ENCODE peak calls at places on chromosomes 7 and 10, in four cellular contexts. X is GM23248, B is HCT116, K is mesenchymal stem cell. F is an unnamed sample.

GRCh38 chr10:101101488-101101887 is 29.6 kb upstream of the TLX1 start:
- DNase-seq in X (no peak), B (no peak), K (no peak), F (no peak)

GRCh38 chr7:144006029-144006428 is 5.9 kb downstream of the OR6B1 start:
- DNase-seq in X (no peak), B (no peak), K (no peak), F (no peak)

GRCh38 chr7:129779602-129780256 is 168.2 kb downstream of the NRF1 start:
- DNase-seq in X (peak), B (peak), K (no peak), F (peak)

GRCh38 chr10:89078729-89079672 is 88.4 kb downstream of the FAS start:
- DNase-seq in X (peak), B (no peak), K (peak), F (no peak)

GRCh38 chr7:133401225-133401624 is 148.3 kb downstream of the EXOC4 start:
- DNase-seq in X (no peak), B (no peak), K (no peak), F (no peak)

GRCh38 chr7:30247546-30248386 is 36.6 kb upstream of the ZNRF2 start:
- DNase-seq in X (no peak), B (no peak), K (no peak), F (no peak)

GRCh38 chr7:7746419-7746818 is 28.0 kb upstream of the RPA3 start:
- DNase-seq in X (no peak), B (no peak), K (no peak), F (no peak)

GRCh38 chr7:148501707-148502139 is 88.8 kb upstream of the C7orf33 start:
- DNase-seq in X (peak), B (no peak), K (no peak), F (no peak)

GRCh38 chr7:158137516-158138328 is 449.9 kb downstream of the PTPRN2 start:
- DNase-seq in X (no peak), B (no peak), K (no peak), F (no peak)

GRCh38 chr10:103895458-103896186 is 22.4 kb downstream of the STN1 start:
- DNase-seq in X (peak), B (peak), K (peak), F (no peak)

GRCh38 chr10:72567421-72567820 is 58.5 kb downstream of the MICU1 start:
- DNase-seq in X (peak), B (peak), K (peak), F (peak)

GRCh38 chr10:43141421-43141820 is 3.2 kb downstream of the CSGALNACT2 start:
- DNase-seq in X (no peak), B (no peak), K (no peak), F (no peak)

GRCh38 chr7:36726806-36727503 is 2.7 kb upstream of the AOAH start:
- DNase-seq in X (no peak), B (no peak), K (no peak), F (no peak)

DNA sequence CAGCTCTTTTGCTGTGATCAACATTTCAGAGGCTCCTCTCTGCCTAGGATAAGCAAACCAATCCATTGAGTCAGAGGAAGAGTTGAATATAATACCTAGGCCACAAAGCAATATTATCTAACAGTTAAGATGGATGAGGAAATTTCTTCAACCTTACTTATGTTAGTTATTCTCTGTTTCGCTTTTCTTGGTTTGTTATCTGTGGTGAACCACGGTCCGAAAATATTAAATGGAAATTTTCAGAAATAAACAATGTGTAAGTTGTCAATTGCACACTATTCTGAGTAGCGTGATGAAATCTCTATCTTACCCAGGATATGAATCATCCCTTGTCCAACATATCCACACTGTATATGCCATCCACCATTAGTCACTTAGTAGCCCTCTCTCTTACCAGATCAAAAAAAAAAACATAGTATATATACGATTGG is 1.5 kb upstream of the HTR7 start:
- DNase-seq in X (peak), B (peak), K (peak), F (peak)
- H3K4me3 ChIP-seq in X (peak), B (peak), K (no peak), F (peak)

DNA sequence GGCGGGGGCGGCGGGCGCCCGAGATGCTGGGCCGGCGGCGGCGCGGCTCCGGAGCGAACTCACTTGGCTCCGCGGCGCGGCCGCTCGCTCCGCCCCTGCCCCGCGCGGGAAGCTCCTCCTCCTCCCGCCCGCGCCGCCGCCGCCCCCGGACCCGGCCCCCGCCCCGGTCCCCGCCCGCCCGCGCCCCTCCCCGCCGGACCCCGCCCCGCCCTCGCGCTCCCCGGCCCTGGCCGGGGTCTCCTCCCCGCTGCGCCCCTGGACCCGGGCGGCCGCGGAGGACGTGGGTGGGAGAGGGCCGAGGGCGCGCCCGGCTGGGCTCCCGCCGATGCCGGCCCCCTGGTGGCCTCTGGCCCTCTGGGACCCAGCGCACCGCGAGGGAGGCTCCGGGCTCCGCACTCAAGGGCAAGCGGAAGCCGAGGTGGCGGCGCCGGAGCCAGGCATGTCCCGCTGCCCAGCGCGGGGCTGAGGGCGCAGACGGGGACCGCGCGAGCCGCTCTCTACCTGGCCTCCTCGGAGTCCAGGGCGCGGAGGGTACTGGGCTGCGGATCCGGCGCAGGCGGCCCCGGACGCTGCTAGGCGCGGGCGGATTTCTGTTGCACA is at the start of gene TCERG1L:
- DNase-seq in X (no peak), B (no peak), K (no peak), F (peak)
- H3K4me2 ChIP-seq in X (no peak), B (no peak), K (peak), F (no peak)

GRCh38 chr7:74293577-74293908 is 4.3 kb downstream of the CLIP2 start:
- DNase-seq in X (no peak), B (no peak), K (no peak), F (no peak)
- H3K4me3 ChIP-seq in X (no peak), B (peak), K (no peak), F (no peak)

DNA sequence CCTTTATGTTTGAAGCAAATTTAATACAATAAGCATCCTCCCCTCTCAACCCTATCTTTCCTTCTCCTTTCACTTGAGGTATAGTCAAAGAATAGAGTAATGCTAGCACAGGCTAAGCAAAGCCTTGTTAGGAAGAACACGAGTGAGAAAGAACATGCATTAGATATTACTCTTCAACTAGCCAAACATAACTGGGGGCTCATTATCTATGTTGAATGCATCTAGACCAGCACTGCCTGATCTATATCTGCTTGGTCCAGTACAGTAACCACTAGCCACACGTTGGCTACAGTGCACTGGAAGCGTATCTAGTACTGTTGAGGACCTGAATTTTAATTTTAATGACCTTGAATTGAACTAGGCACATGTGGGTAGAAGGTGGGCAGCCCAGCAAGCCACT is 21.0 kb downstream of the SFMBT2 start:
- DNase-seq in X (no peak), B (no peak), K (no peak), F (no peak)
- H3K4me2 ChIP-seq in X (no peak), B (no peak), K (no peak), F (no peak)